ENCODE peak calls at places on chromosomes 6 and 20, in ten cellular contexts. A, D, J, Q, Y, F, P, X, W and K are unnamed samples.

GRCh38 chr6:26537846-26538571 is at the start of gene HMGN4:
- DNase-seq in A (peak), D (peak), J (peak), Q (peak), Y (peak), F (peak), P (peak), X (peak), W (peak), K (peak)

GRCh38 chr6:138864343-138864890 is 68.5 kb downstream of the ECT2L start:
- DNase-seq in A (no peak), D (no peak), J (no peak), Q (no peak), Y (no peak), F (no peak), P (no peak), X (no peak), W (no peak), K (no peak)

GRCh38 chr20:59993736-59994484 is 35.7 kb downstream of the CDH26 start:
- DNase-seq in A (peak), D (no peak), J (no peak), Q (no peak), Y (no peak), F (no peak), P (no peak), X (no peak), W (no peak), K (no peak)

GRCh38 chr20:50226093-50226974 is 35.7 kb downstream of the CEBPB start:
- DNase-seq in A (no peak), D (no peak), J (no peak), Q (no peak), Y (peak), F (peak), P (peak), X (no peak), W (peak), K (no peak)

GRCh38 chr20:4769328-4769727 is 47.6 kb downstream of the PRND start:
- DNase-seq in A (no peak), D (no peak), J (no peak), Q (no peak), Y (no peak), F (no peak), P (no peak), X (no peak), W (no peak), K (no peak)

GRCh38 chr6:37819802-37820712 is 530 bp downstream of the ZFAND3 start:
- DNase-seq in A (peak), D (peak), J (peak), Q (no peak), Y (peak), F (peak), P (peak), X (peak), W (peak), K (no peak)

GRCh38 chr6:130697661-130698535 is 129.3 kb upstream of the SMLR1 start:
- DNase-seq in A (peak), D (peak), J (no peak), Q (peak), Y (peak), F (peak), P (peak), X (no peak), W (peak), K (peak)

GRCh38 chr6:34595332-34596090 is 39.4 kb upstream of the SPDEF start:
- DNase-seq in A (no peak), D (no peak), J (no peak), Q (no peak), Y (peak), F (peak), P (no peak), X (no peak), W (peak), K (no peak)

GRCh38 chr20:44522841-44523240 is 971 bp upstream of the SERINC3 start:
- DNase-seq in A (no peak), D (no peak), J (no peak), Q (no peak), Y (no peak), F (no peak), P (no peak), X (no peak), W (no peak), K (no peak)

GRCh38 chr6:30169658-30170614 is 6.6 kb downstream of the TRIM15 start:
- DNase-seq in A (peak), D (peak), J (no peak), Q (peak), Y (peak), F (peak), P (peak), X (no peak), W (peak), K (peak)

GRCh38 chr20:50385733-50386640 is 124.2 kb upstream of the PTPN1 start:
- DNase-seq in A (peak), D (no peak), J (no peak), Q (no peak), Y (peak), F (no peak), P (no peak), X (no peak), W (no peak), K (no peak)

GRCh38 chr20:25058797-25059486 is 1.0 kb upstream of the ACSS1 start:
- DNase-seq in A (no peak), D (peak), J (peak), Q (no peak), Y (peak), F (no peak), P (peak), X (no peak), W (peak), K (no peak)

GRCh38 chr6:92126983-92127382 is 1292.4 kb downstream of the EPHA7 start:
- DNase-seq in A (no peak), D (no peak), J (no peak), Q (no peak), Y (no peak), F (no peak), P (no peak), X (no peak), W (no peak), K (no peak)

GRCh38 chr6:40796280-40797223 is 209.4 kb upstream of the LRFN2 start:
- DNase-seq in A (no peak), D (peak), J (no peak), Q (no peak), Y (peak), F (no peak), P (no peak), X (no peak), W (no peak), K (no peak)

GRCh38 chr20:12927489-12927888 is 81.3 kb upstream of the SPTLC3 start:
- DNase-seq in A (no peak), D (no peak), J (no peak), Q (no peak), Y (peak), F (no peak), P (no peak), X (no peak), W (peak), K (no peak)

DNA sequence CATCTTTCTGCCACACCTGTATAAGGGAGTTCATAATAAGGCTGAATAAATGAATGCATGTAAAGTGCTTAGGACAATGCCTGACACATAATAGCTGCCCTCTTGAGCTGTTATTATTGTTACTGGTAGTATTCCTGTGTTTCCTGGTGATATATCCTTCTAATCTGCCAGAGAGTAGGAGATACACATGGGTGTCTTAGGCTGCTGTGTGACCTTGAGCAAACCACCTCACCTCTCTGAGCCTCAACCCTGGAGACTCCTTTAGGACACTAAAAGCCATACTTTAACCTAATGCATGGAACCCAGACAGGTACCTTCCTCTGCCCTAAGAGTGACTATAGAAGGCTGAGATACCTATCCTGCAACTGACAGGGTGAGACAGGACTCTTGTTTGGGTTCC is 7.6 kb downstream of the SCRT2 start:
- DNase-seq in A (no peak), D (no peak), J (no peak), Q (no peak), Y (no peak), F (no peak), P (no peak), X (no peak), W (no peak), K (no peak)
- TF ChIP-seq CTCF in A (no peak), D (no peak), J (no peak), Q (no peak), Y (no peak), F (no peak), P (no peak), X (no peak), W (no peak), K (no peak)

GRCh38 chr20:40685349-40685748 is 3.7 kb downstream of the MAFB start:
- DNase-seq in A (no peak), D (no peak), J (no peak), Q (no peak), Y (no peak), F (no peak), P (no peak), X (no peak), W (no peak), K (no peak)
- TF ChIP-seq CTCF in A (no peak), D (no peak), J (no peak), Q (no peak), Y (no peak), F (no peak), P (no peak), X (no peak), W (no peak), K (no peak)

GRCh38 chr6:28585335-28585734 is 59.7 kb downstream of the GPX5 start:
- DNase-seq in A (no peak), D (no peak), J (no peak), Q (no peak), Y (peak), F (no peak), P (peak), X (no peak), W (no peak), K (no peak)

GRCh38 chr6:28583463-28583862 is 57.8 kb downstream of the GPX5 start:
- DNase-seq in A (no peak), D (no peak), J (no peak), Q (no peak), Y (no peak), F (no peak), P (no peak), X (no peak), W (no peak), K (no peak)

GRCh38 chr6:28586273-28586672 is 60.6 kb downstream of the GPX5 start:
- DNase-seq in A (no peak), D (no peak), J (no peak), Q (no peak), Y (no peak), F (no peak), P (no peak), X (no peak), W (no peak), K (no peak)

GRCh38 chr6:28580484-28580883 is 54.8 kb downstream of the GPX5 start:
- DNase-seq in A (no peak), D (no peak), J (no peak), Q (no peak), Y (no peak), F (no peak), P (peak), X (no peak), W (no peak), K (no peak)
- TF ChIP-seq CTCF in A (no peak), D (peak), J (no peak), Q (no peak), Y (no peak), F (peak), P (peak), X (no peak), W (no peak), K (peak)

GRCh38 chr6:160520043-160520904 is 143.8 kb downstream of the LPA start:
- DNase-seq in A (peak), D (peak), J (peak), Q (peak), Y (peak), F (peak), P (peak), X (peak), W (peak), K (peak)
- TF ChIP-seq CTCF in A (peak), D (peak), J (no peak), Q (no peak), Y (peak), F (peak), P (no peak), X (peak), W (no peak), K (no peak)

GRCh38 chr6:45421700-45422540 is 44.2 kb upstream of the SUPT3H start:
- DNase-seq in A (peak), D (peak), J (peak), Q (no peak), Y (peak), F (peak), P (peak), X (peak), W (peak), K (peak)
- TF ChIP-seq CTCF in A (no peak), D (peak), J (no peak), Q (peak), Y (peak), F (peak), P (peak), X (no peak), W (peak), K (peak)

GRCh38 chr6:109381747-109382575 is at the start of gene CD164:
- DNase-seq in A (peak), D (peak), J (peak), Q (peak), Y (peak), F (peak), P (peak), X (peak), W (peak), K (peak)

GRCh38 chr6:109379706-109380105 is 2.6 kb downstream of the CD164 start:
- DNase-seq in A (no peak), D (no peak), J (no peak), Q (no peak), Y (peak), F (peak), P (no peak), X (no peak), W (peak), K (no peak)

GRCh38 chr6:109383438-109383940 is 1.2 kb upstream of the CD164 start:
- DNase-seq in A (no peak), D (no peak), J (no peak), Q (no peak), Y (no peak), F (no peak), P (peak), X (no peak), W (no peak), K (no peak)

GRCh38 chr6:109381007-109381746 is 1.1 kb downstream of the CD164 start:
- DNase-seq in A (no peak), D (peak), J (no peak), Q (no peak), Y (peak), F (peak), P (peak), X (no peak), W (no peak), K (peak)

DNA sequence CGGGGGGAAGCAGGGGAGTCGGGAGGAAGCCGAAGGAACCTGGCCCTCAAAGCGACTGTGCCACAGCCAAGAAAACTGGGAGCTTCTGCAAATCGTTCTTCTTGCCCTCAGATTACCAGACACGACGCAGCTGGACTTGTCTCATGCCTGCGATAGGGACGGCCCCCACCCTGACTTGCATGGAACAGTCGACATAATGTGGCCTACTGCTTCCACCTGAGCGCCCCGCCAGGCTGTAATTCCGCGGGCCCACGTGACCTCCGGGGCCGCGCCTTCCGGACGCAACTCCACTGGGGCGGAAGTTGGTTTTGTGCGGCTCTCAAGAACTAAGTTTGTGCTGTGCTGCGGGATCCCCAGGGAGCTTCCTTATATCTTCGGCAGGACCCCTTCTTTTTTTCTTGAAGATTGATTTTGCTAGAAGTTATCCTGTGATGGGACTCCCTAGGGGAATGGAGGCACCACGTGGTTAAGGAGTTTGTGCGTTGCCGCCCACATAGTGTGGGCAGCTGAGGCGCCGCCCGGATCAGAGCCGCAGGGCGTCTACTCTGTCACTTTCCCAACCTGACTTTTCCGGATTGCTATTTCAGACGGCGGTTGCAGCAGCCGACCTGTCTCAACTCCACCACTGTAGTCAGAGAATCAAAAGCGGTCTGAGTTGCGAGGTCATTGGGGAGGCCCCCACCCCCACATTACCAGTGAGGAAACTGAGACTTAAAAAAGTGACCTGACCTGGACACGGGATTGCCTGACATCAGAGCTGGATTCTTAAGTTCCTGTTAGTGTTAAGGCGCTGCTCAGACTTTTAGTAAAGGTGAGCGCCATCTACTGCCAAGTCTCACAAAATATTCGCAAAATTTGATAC is 540 bp upstream of the CD164 start:
- DNase-seq in A (peak), D (peak), J (peak), Q (peak), Y (peak), F (peak), P (peak), X (peak), W (peak), K (peak)
- TF ChIP-seq CTCF in A (no peak), D (peak), J (peak), Q (peak), Y (peak), F (peak), P (peak), X (peak), W (peak), K (peak)

GRCh38 chr6:19613678-19614077 is 223.5 kb upstream of the ID4 start:
- DNase-seq in A (no peak), D (no peak), J (no peak), Q (no peak), Y (peak), F (no peak), P (peak), X (no peak), W (no peak), K (no peak)
- TF ChIP-seq CTCF in A (no peak), D (no peak), J (no peak), Q (no peak), Y (peak), F (no peak), P (peak), X (no peak), W (no peak), K (no peak)

GRCh38 chr6:142474446-142475289 is 172.9 kb downstream of the ADGRG6 start:
- DNase-seq in A (peak), D (peak), J (peak), Q (peak), Y (peak), F (peak), P (peak), X (no peak), W (peak), K (peak)
- TF ChIP-seq CTCF in A (peak), D (peak), J (peak), Q (peak), Y (peak), F (peak), P (peak), X (peak), W (peak), K (peak)